ENCODE peak calls at places on chromosomes 3 and 15, in seven cellular contexts. One of them, this sample, is unnamed.
A peak's percentile ranks its signal among the peaks of the same experiment; 100 is the strongest.

GRCh38 chr15:57025264-57025939 is 107.0 kb downstream of the TCF12 start:
- DNase-seq in body of pancreas: no peak
- DNase-seq in breast epithelium: no peak
- DNase-seq in esophagus squamous epithelium: no peak
- DNase-seq in astrocyte of the spinal cord: peak; percentile 38
- DNase-seq in fibroblast of lung: peak; percentile 62
- DNase-seq in GM06990: no peak
- DNase-seq in this sample: peak; percentile 55

GRCh38 chr3:25433868-25434267 is 5.8 kb downstream of the RARB start:
- DNase-seq in body of pancreas: no peak
- DNase-seq in esophagus squamous epithelium: no peak
- DNase-seq in breast epithelium: no peak
- DNase-seq in fibroblast of lung: peak; percentile 57
- DNase-seq in GM06990: no peak
- DNase-seq in astrocyte of the spinal cord: peak; percentile 33
- DNase-seq in this sample: peak; percentile 60

GRCh38 chr15:28953573-28954195 is 67.9 kb downstream of the APBA2 start:
- DNase-seq in esophagus squamous epithelium: no peak
- DNase-seq in astrocyte of the spinal cord: no peak
- DNase-seq in GM06990: no peak
- DNase-seq in body of pancreas: no peak
- DNase-seq in breast epithelium: no peak
- DNase-seq in fibroblast of lung: no peak
- DNase-seq in this sample: no peak

GRCh38 chr3:126149256-126149902 is 31.0 kb downstream of the ALDH1L1 start:
- DNase-seq in body of pancreas: no peak
- DNase-seq in esophagus squamous epithelium: no peak
- DNase-seq in breast epithelium: peak; percentile 7
- DNase-seq in fibroblast of lung: no peak
- DNase-seq in astrocyte of the spinal cord: no peak
- DNase-seq in GM06990: no peak
- DNase-seq in this sample: no peak

GRCh38 chr3:66181764-66182163 is 39.0 kb upstream of the SLC25A26 start:
- DNase-seq in fibroblast of lung: no peak
- DNase-seq in breast epithelium: no peak
- DNase-seq in GM06990: no peak
- DNase-seq in esophagus squamous epithelium: no peak
- DNase-seq in body of pancreas: no peak
- DNase-seq in astrocyte of the spinal cord: no peak
- DNase-seq in this sample: no peak

GRCh38 chr3:146543461-146544012 is 870 bp downstream of the PLSCR1 start:
- DNase-seq in GM06990: no peak
- DNase-seq in breast epithelium: no peak
- DNase-seq in esophagus squamous epithelium: no peak
- DNase-seq in astrocyte of the spinal cord: peak; percentile 36
- DNase-seq in body of pancreas: peak; percentile 46
- DNase-seq in fibroblast of lung: peak; percentile 50
- DNase-seq in this sample: peak; percentile 79

GRCh38 chr3:73681610-73682009 is 56.9 kb upstream of the PDZRN3 start:
- DNase-seq in astrocyte of the spinal cord: peak; percentile 56
- DNase-seq in body of pancreas: no peak
- DNase-seq in GM06990: no peak
- DNase-seq in breast epithelium: no peak
- DNase-seq in esophagus squamous epithelium: no peak
- DNase-seq in fibroblast of lung: peak; percentile 84
- DNase-seq in this sample: peak; percentile 46

GRCh38 chr3:42491876-42492507 is 10.5 kb upstream of the VIPR1 start:
- DNase-seq in esophagus squamous epithelium: no peak
- DNase-seq in body of pancreas: no peak
- DNase-seq in astrocyte of the spinal cord: no peak
- DNase-seq in breast epithelium: peak; percentile 13
- DNase-seq in fibroblast of lung: no peak
- DNase-seq in GM06990: no peak
- DNase-seq in this sample: no peak

DNA sequence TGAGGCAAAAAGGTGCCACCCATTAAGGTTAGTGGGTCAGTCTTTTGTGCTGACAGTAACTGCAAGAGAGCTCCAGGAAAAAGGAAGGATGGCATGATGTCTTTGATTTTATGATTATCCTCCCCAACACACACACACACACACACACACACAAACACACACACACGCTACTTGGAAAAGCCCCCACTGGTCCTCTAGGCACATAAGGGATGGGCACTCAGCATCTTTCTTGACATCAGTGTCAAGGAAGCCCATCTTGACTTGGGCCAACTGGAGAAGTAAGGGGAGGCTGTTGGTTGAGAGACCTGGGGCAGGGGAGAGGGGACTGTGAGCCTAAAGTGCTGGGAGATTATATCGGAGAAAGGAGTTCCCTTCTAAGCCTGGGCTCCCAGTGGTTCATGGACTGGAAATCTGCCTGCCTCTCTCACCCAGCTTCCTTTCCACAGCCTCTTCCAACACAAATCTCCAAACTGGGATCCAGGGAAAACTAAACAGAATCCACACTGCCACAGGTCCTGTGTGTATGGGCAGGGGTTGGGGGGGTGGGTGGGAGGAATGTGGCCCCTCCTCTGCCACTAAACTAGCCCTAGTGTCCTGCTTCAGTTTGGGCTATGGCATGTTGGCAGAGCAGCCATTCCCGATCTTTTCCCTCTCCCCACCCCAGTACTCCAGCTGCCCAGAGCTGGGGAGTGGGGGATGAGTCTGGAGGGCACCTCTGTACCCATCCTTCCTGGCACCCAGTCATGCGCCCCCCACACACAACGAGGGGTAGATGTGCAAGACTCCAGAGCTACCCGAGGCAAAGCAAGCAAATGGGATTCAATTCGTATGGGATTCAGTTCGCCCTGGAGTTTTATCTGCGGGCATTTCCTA is 1.6 kb downstream of the AMOTL2 start:
- DNase-seq in GM06990: no peak
- DNase-seq in astrocyte of the spinal cord: no peak
- DNase-seq in fibroblast of lung: no peak
- DNase-seq in esophagus squamous epithelium: no peak
- DNase-seq in body of pancreas: no peak
- DNase-seq in breast epithelium: no peak
- DNase-seq in this sample: no peak
- H3K4me3 ChIP-seq in GM06990: no peak overlapping the region
- H3K4me3 ChIP-seq in astrocyte of the spinal cord: peak overlapping the region; percentile 93
- H3K4me3 ChIP-seq in fibroblast of lung: peak overlapping the region; percentile 55
- H3K4me3 ChIP-seq in esophagus squamous epithelium: peak overlapping the region; percentile 78
- H3K4me3 ChIP-seq in body of pancreas: no peak overlapping the region
- H3K4me3 ChIP-seq in breast epithelium: peak overlapping the region; percentile 76
- H3K4me3 ChIP-seq in this sample: peak overlapping the region; percentile 88

GRCh38 chr15:31036783-31037182 is 45.4 kb upstream of the MTMR10 start:
- DNase-seq in fibroblast of lung: no peak
- DNase-seq in breast epithelium: no peak
- DNase-seq in body of pancreas: no peak
- DNase-seq in esophagus squamous epithelium: no peak
- DNase-seq in astrocyte of the spinal cord: no peak
- DNase-seq in GM06990: no peak
- DNase-seq in this sample: no peak

GRCh38 chr15:31039961-31040360 is 48.5 kb upstream of the MTMR10 start:
- DNase-seq in fibroblast of lung: no peak
- DNase-seq in astrocyte of the spinal cord: no peak
- DNase-seq in GM06990: no peak
- DNase-seq in body of pancreas: no peak
- DNase-seq in breast epithelium: no peak
- DNase-seq in esophagus squamous epithelium: no peak
- DNase-seq in this sample: no peak

GRCh38 chr15:31035610-31036009 is 44.2 kb upstream of the MTMR10 start:
- DNase-seq in astrocyte of the spinal cord: no peak
- DNase-seq in GM06990: no peak
- DNase-seq in breast epithelium: no peak
- DNase-seq in esophagus squamous epithelium: no peak
- DNase-seq in fibroblast of lung: no peak
- DNase-seq in body of pancreas: no peak
- DNase-seq in this sample: no peak

GRCh38 chr15:31040611-31041010 is 49.2 kb upstream of the MTMR10 start:
- DNase-seq in astrocyte of the spinal cord: no peak
- DNase-seq in esophagus squamous epithelium: no peak
- DNase-seq in fibroblast of lung: no peak
- DNase-seq in breast epithelium: no peak
- DNase-seq in body of pancreas: no peak
- DNase-seq in GM06990: no peak
- DNase-seq in this sample: no peak

DNA sequence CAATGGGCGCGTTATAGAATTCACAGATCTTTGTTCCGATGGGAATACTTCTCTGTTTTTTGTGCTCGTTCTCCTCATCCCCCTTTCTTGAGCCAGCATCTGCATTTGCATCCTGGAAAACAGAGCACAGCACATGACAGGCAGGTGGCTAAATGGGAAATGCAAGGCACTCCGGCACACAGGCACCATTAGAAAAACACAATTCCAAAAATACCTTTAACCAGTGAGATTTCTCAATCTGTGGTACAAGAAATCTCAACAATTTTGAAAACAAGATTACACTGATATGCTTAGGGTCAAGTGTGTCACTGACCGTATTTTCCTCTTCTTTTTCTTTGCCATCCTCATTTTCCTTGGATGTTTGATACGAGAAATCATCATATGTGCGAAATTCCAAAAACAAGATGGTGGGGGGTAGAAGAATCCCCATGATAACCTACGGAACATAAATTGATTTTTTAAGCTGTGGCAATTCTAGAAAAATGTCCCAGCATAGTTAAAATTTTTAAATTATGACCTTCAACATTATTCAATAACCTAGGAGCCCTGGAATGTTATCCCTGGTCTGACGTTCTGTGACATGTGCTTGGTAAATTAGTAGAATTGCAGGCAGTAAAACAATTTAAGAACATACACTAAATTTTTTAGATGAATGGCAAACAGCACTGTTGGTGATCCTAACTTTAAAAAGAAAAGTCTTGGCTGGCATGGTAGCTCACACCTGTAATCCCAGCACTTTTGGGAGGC is 46.5 kb upstream of the MTMR10 start:
- DNase-seq in body of pancreas: no peak
- DNase-seq in esophagus squamous epithelium: no peak
- DNase-seq in fibroblast of lung: no peak
- DNase-seq in astrocyte of the spinal cord: no peak
- DNase-seq in breast epithelium: no peak
- DNase-seq in GM06990: no peak
- DNase-seq in this sample: no peak
- TF ChIP-seq CTCF in body of pancreas: no peak
- TF ChIP-seq CTCF in esophagus squamous epithelium: no peak
- TF ChIP-seq CTCF in fibroblast of lung: no peak
- TF ChIP-seq CTCF in astrocyte of the spinal cord: no peak
- TF ChIP-seq CTCF in breast epithelium: no peak
- TF ChIP-seq CTCF in GM06990: no peak
- TF ChIP-seq CTCF in this sample: no peak

GRCh38 chr3:53253707-53254106 is 2.1 kb downstream of the TKT start:
- DNase-seq in astrocyte of the spinal cord: no peak
- DNase-seq in fibroblast of lung: peak; percentile 17
- DNase-seq in body of pancreas: no peak
- DNase-seq in esophagus squamous epithelium: no peak
- DNase-seq in GM06990: no peak
- DNase-seq in breast epithelium: no peak
- DNase-seq in this sample: no peak
- H3K4me3 ChIP-seq in astrocyte of the spinal cord: peak overlapping the region; percentile 94
- H3K4me3 ChIP-seq in fibroblast of lung: peak overlapping the region; percentile 95
- H3K4me3 ChIP-seq in body of pancreas: no peak overlapping the region
- H3K4me3 ChIP-seq in esophagus squamous epithelium: peak overlapping the region; percentile 98
- H3K4me3 ChIP-seq in GM06990: peak overlapping the region; percentile 89
- H3K4me3 ChIP-seq in breast epithelium: peak overlapping the region; percentile 99
- H3K4me3 ChIP-seq in this sample: peak overlapping the region; percentile 92

DNA sequence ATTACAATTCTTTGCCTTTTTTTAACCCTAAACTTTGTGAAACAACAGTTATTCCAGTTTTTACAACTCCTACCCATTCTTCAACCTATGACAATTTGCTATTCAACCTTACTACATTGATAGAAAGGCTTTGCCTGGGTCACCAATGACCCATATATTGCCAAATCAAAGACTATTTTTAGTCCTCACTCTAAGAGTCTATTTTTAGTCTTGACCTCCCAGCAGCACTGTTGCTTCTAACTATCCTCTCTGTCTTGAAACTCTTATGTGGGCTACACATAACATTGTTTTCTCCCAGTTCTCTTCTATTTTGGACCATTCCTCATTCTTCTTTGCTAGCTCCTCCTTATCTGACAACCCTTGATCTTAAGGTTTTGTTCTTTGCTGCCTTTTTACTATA is 71.4 kb downstream of the C3orf80 start:
- DNase-seq in astrocyte of the spinal cord: peak; percentile 8
- DNase-seq in breast epithelium: no peak
- DNase-seq in fibroblast of lung: peak; percentile 15
- DNase-seq in esophagus squamous epithelium: no peak
- DNase-seq in body of pancreas: no peak
- DNase-seq in GM06990: no peak
- DNase-seq in this sample: peak; percentile 44
- TF ChIP-seq CTCF in astrocyte of the spinal cord: no peak
- TF ChIP-seq CTCF in breast epithelium: no peak
- TF ChIP-seq CTCF in fibroblast of lung: no peak
- TF ChIP-seq CTCF in esophagus squamous epithelium: no peak
- TF ChIP-seq CTCF in body of pancreas: no peak
- TF ChIP-seq CTCF in GM06990: no peak
- TF ChIP-seq CTCF in this sample: no peak

GRCh38 chr3:12954180-12954579 is 112.8 kb upstream of the RPL32 start:
- DNase-seq in fibroblast of lung: no peak
- DNase-seq in GM06990: no peak
- DNase-seq in body of pancreas: no peak
- DNase-seq in breast epithelium: no peak
- DNase-seq in esophagus squamous epithelium: no peak
- DNase-seq in astrocyte of the spinal cord: no peak
- DNase-seq in this sample: no peak
- H3K4me3 ChIP-seq in fibroblast of lung: no peak overlapping the region
- H3K4me3 ChIP-seq in GM06990: no peak overlapping the region
- H3K4me3 ChIP-seq in body of pancreas: no peak overlapping the region
- H3K4me3 ChIP-seq in breast epithelium: no peak overlapping the region
- H3K4me3 ChIP-seq in esophagus squamous epithelium: no peak overlapping the region
- H3K4me3 ChIP-seq in astrocyte of the spinal cord: no peak overlapping the region
- H3K4me3 ChIP-seq in this sample: no peak overlapping the region

GRCh38 chr15:84980196-84981053 is 1.2 kb upstream of the PDE8A start:
- DNase-seq in astrocyte of the spinal cord: peak; percentile 92
- DNase-seq in fibroblast of lung: peak; percentile 90
- DNase-seq in GM06990: peak; percentile 95
- DNase-seq in esophagus squamous epithelium: peak; percentile 71
- DNase-seq in body of pancreas: peak; percentile 88
- DNase-seq in breast epithelium: peak; percentile 69
- DNase-seq in this sample: peak; percentile 89
- TF ChIP-seq CTCF in astrocyte of the spinal cord: no peak
- TF ChIP-seq CTCF in fibroblast of lung: no peak
- TF ChIP-seq CTCF in GM06990: no peak
- TF ChIP-seq CTCF in esophagus squamous epithelium: no peak
- TF ChIP-seq CTCF in body of pancreas: peak; percentile 18
- TF ChIP-seq CTCF in breast epithelium: no peak
- TF ChIP-seq CTCF in this sample: no peak

GRCh38 chr15:96346409-96346808 is 15.9 kb downstream of the NR2F2 start:
- DNase-seq in body of pancreas: no peak
- DNase-seq in fibroblast of lung: no peak
- DNase-seq in esophagus squamous epithelium: no peak
- DNase-seq in GM06990: no peak
- DNase-seq in astrocyte of the spinal cord: peak; percentile 34
- DNase-seq in breast epithelium: no peak
- DNase-seq in this sample: no peak
- H3K4me3 ChIP-seq in body of pancreas: no peak overlapping the region
- H3K4me3 ChIP-seq in fibroblast of lung: peak overlapping the region; percentile 61
- H3K4me3 ChIP-seq in esophagus squamous epithelium: peak overlapping the region; percentile 19
- H3K4me3 ChIP-seq in GM06990: no peak overlapping the region
- H3K4me3 ChIP-seq in astrocyte of the spinal cord: peak overlapping the region; percentile 99
- H3K4me3 ChIP-seq in breast epithelium: peak overlapping the region; percentile 89
- H3K4me3 ChIP-seq in this sample: peak overlapping the region; percentile 54

GRCh38 chr3:128567705-128568356 is 74.8 kb upstream of the GATA2 start:
- DNase-seq in esophagus squamous epithelium: no peak
- DNase-seq in breast epithelium: no peak
- DNase-seq in body of pancreas: no peak
- DNase-seq in astrocyte of the spinal cord: no peak
- DNase-seq in fibroblast of lung: no peak
- DNase-seq in GM06990: no peak
- DNase-seq in this sample: no peak
- TF ChIP-seq CTCF in esophagus squamous epithelium: no peak
- TF ChIP-seq CTCF in breast epithelium: no peak
- TF ChIP-seq CTCF in body of pancreas: no peak
- TF ChIP-seq CTCF in astrocyte of the spinal cord: no peak
- TF ChIP-seq CTCF in fibroblast of lung: no peak
- TF ChIP-seq CTCF in GM06990: no peak
- TF ChIP-seq CTCF in this sample: no peak

This sample was measured in cardiac fibroblast.